ENCODE peak calls at places on chromosomes 12 and 14, in ten cellular contexts. J is cardiac fibroblast, E is RWPE1, Q is hepatocyte, W is ovary, M is B cell, C is fibroblast of pulmonary artery, Z is GM20000, H is heart left ventricle, O is neural crest cell. S is an unnamed sample.

GRCh38 chr12:32502693-32503510 is 103.5 kb downstream of the FGD4 start:
- DNase-seq in J (peak), E (no peak), Q (peak), W (no peak), M (no peak), C (peak), Z (no peak), H (no peak), O (no peak), S (no peak)

GRCh38 chr12:31238764-31239387 is 87.1 kb downstream of the SINHCAF start:
- DNase-seq in J (peak), E (peak), Q (peak), W (peak), M (peak), C (peak), Z (peak), H (peak), O (peak), S (peak)

GRCh38 chr12:63898764-63899337 is 54.4 kb downstream of the SRGAP1 start:
- DNase-seq in J (no peak), E (no peak), Q (no peak), W (no peak), M (no peak), C (no peak), Z (no peak), H (no peak), O (no peak), S (no peak)

GRCh38 chr14:54594531-54594930 is 27.6 kb downstream of the SAMD4A start:
- DNase-seq in J (no peak), E (no peak), Q (no peak), W (no peak), M (no peak), C (no peak), Z (no peak), H (no peak), O (no peak), S (no peak)

GRCh38 chr12:51240971-51241370 is 2.3 kb downstream of the DAZAP2 start:
- DNase-seq in J (no peak), E (no peak), Q (no peak), W (no peak), M (no peak), C (peak), Z (no peak), H (no peak), O (no peak), S (no peak)

GRCh38 chr12:106994579-106995220 is 7.8 kb upstream of the MTERF2 start:
- DNase-seq in J (peak), E (no peak), Q (no peak), W (no peak), M (no peak), C (peak), Z (no peak), H (no peak), O (no peak), S (no peak)

GRCh38 chr12:22856120-22856699 is 231.2 kb downstream of the ETNK1 start:
- DNase-seq in J (peak), E (peak), Q (peak), W (no peak), M (no peak), C (peak), Z (peak), H (no peak), O (no peak), S (no peak)

GRCh38 chr14:66746316-66747006 is 238.5 kb downstream of the GPHN start:
- DNase-seq in J (peak), E (peak), Q (peak), W (no peak), M (no peak), C (peak), Z (no peak), H (no peak), O (no peak), S (peak)

GRCh38 chr14:71686677-71687076 is 245.6 kb upstream of the RGS6 start:
- DNase-seq in J (peak), E (no peak), Q (peak), W (peak), M (no peak), C (peak), Z (no peak), H (no peak), O (no peak), S (no peak)

GRCh38 chr12:4289334-4289878 is 15.8 kb downstream of the CCND2 start:
- DNase-seq in J (no peak), E (no peak), Q (no peak), W (no peak), M (no peak), C (no peak), Z (no peak), H (no peak), O (no peak), S (no peak)

GRCh38 chr14:102973706-102974280 is 51.3 kb downstream of the AMN start:
- DNase-seq in J (no peak), E (no peak), Q (no peak), W (no peak), M (no peak), C (no peak), Z (no peak), H (no peak), O (no peak), S (no peak)

GRCh38 chr12:117119592-117120198 is 20.5 kb upstream of the TESC start:
- DNase-seq in J (no peak), E (peak), Q (peak), W (no peak), M (no peak), C (no peak), Z (peak), H (no peak), O (peak), S (peak)

GRCh38 chr14:81221579-81222102 is 882 bp upstream of the GTF2A1 start:
- DNase-seq in J (no peak), E (no peak), Q (peak), W (no peak), M (no peak), C (peak), Z (no peak), H (no peak), O (no peak), S (no peak)

GRCh38 chr12:70852416-70853150 is 68.0 kb downstream of the PTPRR start:
- DNase-seq in J (no peak), E (no peak), Q (no peak), W (no peak), M (no peak), C (no peak), Z (no peak), H (no peak), O (no peak), S (no peak)

GRCh38 chr14:85554106-85554505 is 24.2 kb downstream of the FLRT2 start:
- DNase-seq in J (no peak), E (no peak), Q (no peak), W (no peak), M (no peak), C (no peak), Z (no peak), H (no peak), O (no peak), S (no peak)

GRCh38 chr14:64147126-64147790 is 146.9 kb downstream of the ESR2 start:
- DNase-seq in J (peak), E (no peak), Q (no peak), W (peak), M (no peak), C (peak), Z (no peak), H (no peak), O (no peak), S (no peak)

GRCh38 chr14:91142214-91142668 is 28.4 kb downstream of the DGLUCY start:
- DNase-seq in J (no peak), E (no peak), Q (no peak), W (no peak), M (peak), C (no peak), Z (peak), H (no peak), O (no peak), S (peak)

GRCh38 chr14:94132285-94132887 is 3.0 kb upstream of the IFI27L2 start:
- DNase-seq in J (peak), E (peak), Q (peak), W (peak), M (no peak), C (peak), Z (peak), H (no peak), O (peak), S (peak)

GRCh38 chr14:51776102-51776894 is 84.1 kb upstream of the GNG2 start:
- DNase-seq in J (peak), E (peak), Q (peak), W (peak), M (peak), C (peak), Z (peak), H (peak), O (peak), S (peak)

GRCh38 chr14:96424104-96424989 is 32.4 kb downstream of the AK7 start:
- DNase-seq in J (peak), E (peak), Q (peak), W (no peak), M (peak), C (peak), Z (peak), H (peak), O (peak), S (peak)

GRCh38 chr14:25150401-25150800 is 100.5 kb upstream of the STXBP6 start:
- DNase-seq in J (peak), E (no peak), Q (no peak), W (no peak), M (no peak), C (no peak), Z (no peak), H (no peak), O (no peak), S (no peak)

DNA sequence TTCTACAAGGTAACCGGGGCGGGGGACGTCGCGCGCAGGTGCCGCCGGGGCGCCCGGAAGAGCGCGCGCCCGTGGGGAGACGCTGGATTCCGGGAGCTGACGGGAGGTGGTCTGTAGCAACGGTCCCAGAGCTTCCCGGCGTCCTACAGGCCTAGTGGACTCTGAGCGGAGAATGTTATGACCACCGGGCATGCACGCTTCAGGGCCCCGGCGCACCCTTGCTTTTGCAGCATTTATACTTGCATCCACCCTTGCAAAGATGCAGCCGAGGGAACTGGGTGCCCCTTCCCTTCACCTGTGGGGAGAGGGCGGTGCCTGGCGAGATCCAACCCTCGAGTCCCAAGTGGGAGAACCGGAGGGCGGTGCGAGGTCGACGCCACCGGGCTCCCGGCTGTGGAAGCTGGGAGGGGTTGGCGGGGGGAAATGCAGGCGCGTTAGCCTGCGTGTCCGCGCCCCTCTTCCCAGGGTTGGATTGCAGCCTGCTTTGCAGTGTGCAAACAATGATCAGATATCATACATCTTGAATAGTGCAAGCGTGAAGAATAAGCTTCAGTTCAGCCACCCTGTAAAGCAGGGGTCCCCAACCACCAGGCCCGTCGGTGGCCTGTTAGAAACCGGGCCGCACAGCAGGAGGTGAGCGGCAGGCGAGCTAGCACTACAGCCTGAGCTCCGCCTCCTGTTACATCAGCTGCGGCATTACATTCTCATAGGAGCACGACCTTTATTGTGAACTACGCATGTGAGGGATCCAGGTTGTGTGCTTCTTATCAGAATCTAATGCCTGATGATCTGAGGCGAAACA is 576 bp downstream of the ERP29 start:
- DNase-seq in J (peak), E (peak), Q (peak), W (peak), M (no peak), C (peak), Z (peak), H (peak), O (peak), S (peak)
- TF ChIP-seq CTCF in J (no peak), E (no peak), Q (no peak), W (no peak), M (peak), C (no peak), Z (no peak), H (no peak), O (peak), S (peak)

DNA sequence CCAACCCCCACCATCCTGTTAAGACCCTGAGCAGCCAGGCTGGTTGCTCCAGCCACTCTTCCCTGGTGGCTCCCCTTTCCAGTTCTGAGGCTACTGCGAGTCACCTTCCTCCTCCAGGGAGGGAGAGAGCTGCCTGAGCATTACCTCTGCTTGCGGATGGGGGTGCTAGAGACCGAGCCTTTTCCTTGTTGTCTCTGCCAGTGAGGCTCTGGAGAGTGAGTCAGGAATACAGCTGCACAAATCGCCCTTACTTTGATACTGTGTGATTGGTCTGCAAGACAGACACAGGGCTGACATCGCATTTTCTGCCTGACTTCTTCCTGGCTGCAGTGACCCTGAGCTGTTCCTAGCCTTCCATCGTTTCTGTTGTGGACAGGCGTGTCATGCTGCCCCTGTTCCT is 94.3 kb downstream of the SLC25A47 start:
- DNase-seq in J (peak), E (peak), Q (peak), W (peak), M (no peak), C (peak), Z (no peak), H (no peak), O (peak), S (no peak)
- TF ChIP-seq CTCF in J (peak), E (peak), Q (peak), W (peak), M (no peak), C (peak), Z (no peak), H (no peak), O (peak), S (no peak)

GRCh38 chr12:1104088-1104800 is 113.2 kb downstream of the ERC1 start:
- DNase-seq in J (no peak), E (no peak), Q (no peak), W (no peak), M (no peak), C (no peak), Z (no peak), H (no peak), O (no peak), S (peak)
- TF ChIP-seq CTCF in J (no peak), E (no peak), Q (no peak), W (no peak), M (no peak), C (no peak), Z (no peak), H (no peak), O (no peak), S (no peak)

GRCh38 chr12:103783744-103784664 is 57.0 kb downstream of the NT5DC3 start:
- DNase-seq in J (no peak), E (no peak), Q (no peak), W (no peak), M (no peak), C (no peak), Z (no peak), H (no peak), O (no peak), S (no peak)
- TF ChIP-seq CTCF in J (no peak), E (no peak), Q (no peak), W (no peak), M (no peak), C (no peak), Z (no peak), H (no peak), O (no peak), S (no peak)

GRCh38 chr14:20622816-20623291 is 18.6 kb downstream of the OR6S1 start:
- DNase-seq in J (no peak), E (no peak), Q (no peak), W (no peak), M (no peak), C (no peak), Z (no peak), H (no peak), O (no peak), S (peak)
- TF ChIP-seq CTCF in J (no peak), E (no peak), Q (no peak), W (no peak), M (no peak), C (no peak), Z (no peak), H (no peak), O (no peak), S (no peak)

GRCh38 chr12:50082644-50083043 is 2.5 kb upstream of the SMARCD1 start:
- DNase-seq in J (no peak), E (no peak), Q (peak), W (no peak), M (no peak), C (no peak), Z (no peak), H (no peak), O (no peak), S (peak)
- TF ChIP-seq CTCF in J (no peak), E (no peak), Q (no peak), W (no peak), M (no peak), C (no peak), Z (no peak), H (no peak), O (no peak), S (no peak)

GRCh38 chr12:65891987-65892481 is 67.8 kb downstream of the HMGA2 start:
- DNase-seq in J (peak), E (peak), Q (peak), W (peak), M (no peak), C (peak), Z (no peak), H (peak), O (no peak), S (no peak)
- TF ChIP-seq CTCF in J (no peak), E (no peak), Q (no peak), W (no peak), M (no peak), C (no peak), Z (no peak), H (no peak), O (no peak), S (no peak)

GRCh38 chr12:68899251-68899771 is 33.7 kb downstream of the CPM start:
- DNase-seq in J (peak), E (peak), Q (peak), W (peak), M (no peak), C (peak), Z (no peak), H (peak), O (no peak), S (no peak)
- TF ChIP-seq CTCF in J (peak), E (no peak), Q (peak), W (peak), M (no peak), C (peak), Z (no peak), H (no peak), O (no peak), S (no peak)

DNA sequence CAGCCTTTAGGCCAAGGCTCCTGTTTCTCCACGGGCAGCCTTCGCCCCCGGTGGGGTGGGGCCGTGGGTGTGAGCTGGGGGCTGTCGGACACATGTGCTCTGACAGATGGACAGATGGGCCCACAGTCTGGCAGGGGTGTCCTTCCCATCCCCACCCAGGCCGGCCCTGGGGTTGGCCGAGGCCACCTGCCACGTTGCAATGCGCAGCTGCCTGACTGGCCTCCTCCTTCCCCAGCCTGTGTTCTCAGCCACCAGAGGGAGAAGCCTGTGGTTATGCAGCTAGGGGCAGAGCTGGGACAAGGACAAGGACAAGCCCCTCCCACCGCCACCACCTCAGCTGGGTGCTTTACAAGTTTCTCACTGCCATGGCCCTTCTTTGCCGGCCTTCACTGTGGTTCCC is 44.4 kb downstream of the TEAD4 start:
- DNase-seq in J (no peak), E (no peak), Q (no peak), W (no peak), M (no peak), C (no peak), Z (no peak), H (no peak), O (no peak), S (no peak)
- TF ChIP-seq CTCF in J (no peak), E (no peak), Q (no peak), W (no peak), M (no peak), C (no peak), Z (no peak), H (no peak), O (no peak), S (no peak)

S was measured in activated CD8-positive, alpha-beta T cell treated with anti-CD3 and anti-CD28 coated beads for 36 hours.